ENCODE peak calls at places on chromosomes 4 and X, in six cellular contexts. One of them, this sample, is unnamed.

GRCh38 chrX:15908891-15909290 is 54.3 kb upstream of the AP1S2 start:
- DNase-seq in neuronal stem cell: no peak
- DNase-seq in IMR-90: no peak
- DNase-seq in H9: no peak
- DNase-seq in H1: no peak
- DNase-seq in trophoblast cell: no peak
- DNase-seq in this sample: no peak

GRCh38 chrX:65706041-65706828 is 38.8 kb downstream of the MSN start:
- DNase-seq in neuronal stem cell: no peak
- DNase-seq in IMR-90: peak
- DNase-seq in H9: no peak
- DNase-seq in H1: no peak
- DNase-seq in trophoblast cell: peak
- DNase-seq in this sample: peak

GRCh38 chrX:136728393-136728792 is 52.3 kb downstream of the ARHGEF6 start:
- DNase-seq in neuronal stem cell: no peak
- DNase-seq in IMR-90: no peak
- DNase-seq in H9: no peak
- DNase-seq in H1: no peak
- DNase-seq in trophoblast cell: no peak
- DNase-seq in this sample: no peak

GRCh38 chr4:32393806-32394205 is 1673.6 kb downstream of the PCDH7 start:
- DNase-seq in neuronal stem cell: no peak
- DNase-seq in IMR-90: no peak
- DNase-seq in H9: no peak
- DNase-seq in H1: no peak
- DNase-seq in trophoblast cell: no peak
- DNase-seq in this sample: no peak

GRCh38 chrX:101409043-101409442 is 1.0 kb downstream of the HNRNPH2 start:
- DNase-seq in neuronal stem cell: no peak
- DNase-seq in IMR-90: no peak
- DNase-seq in H9: no peak
- DNase-seq in H1: no peak
- DNase-seq in trophoblast cell: no peak
- DNase-seq in this sample: peak

GRCh38 chr4:83356899-83357661 is 22.4 kb upstream of the HPSE start:
- DNase-seq in neuronal stem cell: no peak
- DNase-seq in IMR-90: peak
- DNase-seq in H9: no peak
- DNase-seq in H1: no peak
- DNase-seq in trophoblast cell: no peak
- DNase-seq in this sample: peak

GRCh38 chr4:20364969-20365368 is 113.3 kb downstream of the SLIT2 start:
- DNase-seq in neuronal stem cell: no peak
- DNase-seq in IMR-90: no peak
- DNase-seq in H9: no peak
- DNase-seq in H1: no peak
- DNase-seq in trophoblast cell: no peak
- DNase-seq in this sample: no peak

GRCh38 chr4:179804440-179804839 is 2362.2 kb upstream of the AGA start:
- DNase-seq in neuronal stem cell: no peak
- DNase-seq in IMR-90: peak
- DNase-seq in H9: no peak
- DNase-seq in H1: no peak
- DNase-seq in trophoblast cell: no peak
- DNase-seq in this sample: no peak

GRCh38 chr4:141090473-141090872 is 42.8 kb downstream of the RNF150 start:
- DNase-seq in neuronal stem cell: no peak
- DNase-seq in IMR-90: no peak
- DNase-seq in H9: no peak
- DNase-seq in H1: no peak
- DNase-seq in trophoblast cell: no peak
- DNase-seq in this sample: no peak
- H4K91ac ChIP-seq in neuronal stem cell: no peak
- H4K91ac ChIP-seq in IMR-90: no peak
- H4K91ac ChIP-seq in H9: no peak
- H4K91ac ChIP-seq in H1: no peak
- H4K91ac ChIP-seq in trophoblast cell: no peak
- H4K91ac ChIP-seq in this sample: no peak

GRCh38 chr4:104421576-104421975 is 73.1 kb downstream of the CXXC4 start:
- DNase-seq in neuronal stem cell: no peak
- DNase-seq in IMR-90: no peak
- DNase-seq in H9: no peak
- DNase-seq in H1: no peak
- DNase-seq in trophoblast cell: peak
- DNase-seq in this sample: peak
- H4K91ac ChIP-seq in neuronal stem cell: no peak
- H4K91ac ChIP-seq in IMR-90: no peak
- H4K91ac ChIP-seq in H9: no peak
- H4K91ac ChIP-seq in H1: no peak
- H4K91ac ChIP-seq in trophoblast cell: no peak
- H4K91ac ChIP-seq in this sample: no peak

DNA sequence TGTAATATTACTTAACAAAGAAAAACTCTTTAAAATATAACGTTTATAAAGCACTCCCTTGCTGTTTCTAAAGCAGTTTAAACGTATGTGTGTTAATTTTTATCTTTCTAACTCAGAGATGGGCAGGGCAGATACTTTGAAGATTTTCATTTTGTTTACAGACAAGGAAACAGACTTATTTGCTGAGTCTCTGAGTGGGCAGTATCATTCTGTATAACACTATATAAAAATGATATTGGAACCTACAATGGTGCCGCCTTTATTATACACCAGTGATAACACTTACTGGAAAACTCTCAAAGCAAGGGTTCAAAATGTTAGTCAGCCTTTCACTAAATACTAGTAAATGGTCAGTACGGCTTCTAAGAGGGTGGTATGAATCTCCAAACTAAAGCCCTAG is 193.4 kb downstream of the NR3C2 start:
- DNase-seq in neuronal stem cell: no peak
- DNase-seq in IMR-90: no peak
- DNase-seq in H9: no peak
- DNase-seq in H1: no peak
- DNase-seq in trophoblast cell: no peak
- DNase-seq in this sample: no peak
- H4K91ac ChIP-seq in neuronal stem cell: no peak
- H4K91ac ChIP-seq in IMR-90: no peak
- H4K91ac ChIP-seq in H9: no peak
- H4K91ac ChIP-seq in H1: no peak
- H4K91ac ChIP-seq in trophoblast cell: no peak
- H4K91ac ChIP-seq in this sample: no peak

GRCh38 chrX:1874899-1875298 is 260.0 kb downstream of the ASMT start:
- DNase-seq in neuronal stem cell: no peak
- DNase-seq in IMR-90: no peak
- DNase-seq in H9: no peak
- DNase-seq in H1: no peak
- DNase-seq in trophoblast cell: no peak
- DNase-seq in this sample: no peak
- H4K91ac ChIP-seq in neuronal stem cell: no peak
- H4K91ac ChIP-seq in IMR-90: no peak
- H4K91ac ChIP-seq in H9: no peak
- H4K91ac ChIP-seq in H1: no peak
- H4K91ac ChIP-seq in trophoblast cell: no peak
- H4K91ac ChIP-seq in this sample: no peak

DNA sequence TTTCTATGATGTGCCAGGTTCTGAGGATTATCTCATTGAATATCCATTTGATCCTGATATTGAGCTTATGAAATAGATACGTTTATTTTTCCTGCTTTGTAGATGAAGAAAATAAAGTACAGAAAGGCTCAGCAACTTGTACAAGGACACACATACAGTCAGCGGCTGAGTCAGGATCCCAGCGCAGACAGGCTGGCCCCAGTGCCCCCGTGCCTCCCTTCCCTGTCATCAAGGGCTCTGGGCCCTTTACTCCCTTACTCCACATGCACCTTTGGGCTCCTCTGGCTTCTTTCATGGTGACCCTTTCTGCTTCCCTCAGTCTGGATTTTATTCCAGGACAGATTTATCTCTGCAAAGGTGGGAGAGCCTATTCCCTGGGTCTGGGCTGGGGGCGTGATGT is 12.8 kb downstream of the RASL11B start:
- DNase-seq in neuronal stem cell: no peak
- DNase-seq in IMR-90: no peak
- DNase-seq in H9: no peak
- DNase-seq in H1: no peak
- DNase-seq in trophoblast cell: no peak
- DNase-seq in this sample: no peak
- H4K91ac ChIP-seq in neuronal stem cell: no peak
- H4K91ac ChIP-seq in IMR-90: no peak
- H4K91ac ChIP-seq in H9: no peak
- H4K91ac ChIP-seq in H1: no peak
- H4K91ac ChIP-seq in trophoblast cell: peak
- H4K91ac ChIP-seq in this sample: no peak

GRCh38 chrX:12702509-12703091 is 88.6 kb upstream of the PRPS2 start:
- DNase-seq in neuronal stem cell: peak
- DNase-seq in IMR-90: no peak
- DNase-seq in H9: no peak
- DNase-seq in H1: no peak
- DNase-seq in trophoblast cell: peak
- DNase-seq in this sample: no peak
- H4K91ac ChIP-seq in neuronal stem cell: no peak
- H4K91ac ChIP-seq in IMR-90: no peak
- H4K91ac ChIP-seq in H9: no peak
- H4K91ac ChIP-seq in H1: no peak
- H4K91ac ChIP-seq in trophoblast cell: no peak
- H4K91ac ChIP-seq in this sample: no peak

DNA sequence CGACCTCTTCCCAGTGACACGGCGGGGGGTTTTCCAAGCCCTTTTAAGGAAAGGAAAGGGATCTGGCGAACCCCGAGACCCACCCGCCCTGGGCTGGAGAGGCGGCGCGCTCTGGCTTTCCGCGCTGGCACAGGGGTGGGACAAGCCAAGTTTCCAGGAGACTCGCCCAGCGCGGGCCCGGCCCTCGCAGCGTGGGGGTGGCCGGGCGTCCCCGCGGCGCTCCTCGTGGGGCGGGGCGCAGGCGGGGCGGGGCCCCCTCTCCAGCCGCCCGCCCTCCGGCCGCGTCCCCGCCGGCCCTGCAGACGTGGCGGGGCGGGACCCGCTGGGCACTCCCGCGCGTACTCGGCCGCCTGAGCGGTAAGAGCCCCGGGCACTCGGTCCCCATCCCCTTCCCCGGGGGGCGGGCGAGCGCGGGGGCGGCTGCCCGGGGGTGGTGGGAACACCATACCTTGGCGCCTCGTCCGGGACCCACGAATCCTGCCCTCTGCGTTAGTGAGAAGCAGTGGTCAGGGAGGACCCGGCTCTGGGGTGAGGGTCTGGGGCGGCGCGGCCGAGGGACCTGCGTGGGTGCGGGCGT is at the start of gene FAM114A1:
- DNase-seq in neuronal stem cell: peak
- DNase-seq in IMR-90: peak
- DNase-seq in H9: peak
- DNase-seq in H1: no peak
- DNase-seq in trophoblast cell: peak
- DNase-seq in this sample: peak
- H4K91ac ChIP-seq in neuronal stem cell: no peak
- H4K91ac ChIP-seq in IMR-90: peak
- H4K91ac ChIP-seq in H9: no peak
- H4K91ac ChIP-seq in H1: peak
- H4K91ac ChIP-seq in trophoblast cell: peak
- H4K91ac ChIP-seq in this sample: peak

GRCh38 chrX:149022485-149022884 is 482.6 kb downstream of the IDS start:
- DNase-seq in neuronal stem cell: no peak
- DNase-seq in IMR-90: no peak
- DNase-seq in H9: no peak
- DNase-seq in H1: no peak
- DNase-seq in trophoblast cell: no peak
- DNase-seq in this sample: no peak
- H4K91ac ChIP-seq in neuronal stem cell: no peak
- H4K91ac ChIP-seq in IMR-90: no peak
- H4K91ac ChIP-seq in H9: no peak
- H4K91ac ChIP-seq in H1: no peak
- H4K91ac ChIP-seq in trophoblast cell: no peak
- H4K91ac ChIP-seq in this sample: no peak

DNA sequence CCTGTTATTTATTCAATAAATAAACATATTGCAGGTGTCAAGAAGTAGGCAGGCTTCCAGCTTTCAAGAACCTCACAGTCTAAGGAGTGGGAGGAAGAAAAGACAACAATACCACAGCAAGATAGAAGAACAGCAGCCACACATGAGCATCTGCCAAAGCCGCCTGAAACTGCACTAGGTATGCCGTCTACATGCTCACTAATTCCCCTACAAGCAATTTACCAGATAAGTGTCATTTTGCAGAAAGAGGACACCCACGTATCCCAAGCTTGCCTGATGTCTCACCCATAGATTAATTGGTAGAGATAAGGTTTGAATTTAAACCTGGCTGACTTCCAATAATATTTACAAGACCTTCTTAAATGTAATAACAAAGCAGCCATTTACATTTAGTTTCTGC is 439.4 kb upstream of the CPEB2 start:
- DNase-seq in neuronal stem cell: no peak
- DNase-seq in IMR-90: no peak
- DNase-seq in H9: no peak
- DNase-seq in H1: no peak
- DNase-seq in trophoblast cell: no peak
- DNase-seq in this sample: no peak
- H4K91ac ChIP-seq in neuronal stem cell: no peak
- H4K91ac ChIP-seq in IMR-90: no peak
- H4K91ac ChIP-seq in H9: no peak
- H4K91ac ChIP-seq in H1: no peak
- H4K91ac ChIP-seq in trophoblast cell: no peak
- H4K91ac ChIP-seq in this sample: no peak

This sample was measured in mesenchymal stem cell.